ENCODE peak calls at places on chromosomes 12 and 14, in ten cellular contexts. H is lower leg skin, F is stomach, S is A549, M is adrenal gland, O is endothelial cell of umbilical vein, T is tibial nerve, B is uterus, G is IMR-90, V is Peyer's patch. Q is an unnamed sample.

GRCh38 chr12:79119796-79120195 is 255.2 kb downstream of the SYT1 start:
- DNase-seq in H (no peak), F (no peak), S (peak), M (no peak), O (no peak), T (no peak), B (no peak), G (no peak), V (no peak), Q (no peak)

GRCh38 chr14:60233251-60233650 is 15.8 kb upstream of the PPM1A start:
- DNase-seq in H (no peak), F (no peak), S (peak), M (no peak), O (no peak), T (no peak), B (no peak), G (peak), V (no peak), Q (no peak)

GRCh38 chr14:102498678-102499265 is 10.8 kb downstream of the ANKRD9 start:
- DNase-seq in H (no peak), F (no peak), S (no peak), M (no peak), O (no peak), T (no peak), B (no peak), G (no peak), V (no peak), Q (no peak)

GRCh38 chr14:35383569-35384385 is 20.8 kb downstream of the NFKBIA start:
- DNase-seq in H (no peak), F (no peak), S (no peak), M (no peak), O (no peak), T (no peak), B (no peak), G (no peak), V (no peak), Q (no peak)

GRCh38 chr14:91358654-91359210 is 58.9 kb downstream of the CCDC88C start:
- DNase-seq in H (no peak), F (no peak), S (no peak), M (no peak), O (no peak), T (no peak), B (no peak), G (no peak), V (no peak), Q (no peak)

GRCh38 chr12:12384601-12385321 is 27.9 kb downstream of the BORCS5 start:
- DNase-seq in H (no peak), F (no peak), S (no peak), M (no peak), O (no peak), T (no peak), B (no peak), G (no peak), V (peak), Q (no peak)

GRCh38 chr14:104515811-104516780 is 63.5 kb upstream of the C14orf180 start:
- DNase-seq in H (no peak), F (peak), S (no peak), M (no peak), O (no peak), T (no peak), B (no peak), G (no peak), V (no peak), Q (no peak)

GRCh38 chr14:72942934-72943333 is 16.7 kb downstream of the DCAF4 start:
- DNase-seq in H (no peak), F (no peak), S (no peak), M (no peak), O (no peak), T (no peak), B (no peak), G (no peak), V (no peak), Q (no peak)

GRCh38 chr14:75252254-75252837 is 26.3 kb upstream of the FOS start:
- DNase-seq in H (no peak), F (peak), S (no peak), M (no peak), O (peak), T (no peak), B (no peak), G (no peak), V (peak), Q (no peak)

GRCh38 chr12:102051431-102051965 is 10.3 kb downstream of the WASHC3 start:
- DNase-seq in H (no peak), F (no peak), S (no peak), M (no peak), O (no peak), T (no peak), B (no peak), G (no peak), V (no peak), Q (no peak)

GRCh38 chr14:29905549-29905948 is 22.1 kb downstream of the PRKD1 start:
- DNase-seq in H (no peak), F (no peak), S (no peak), M (no peak), O (no peak), T (no peak), B (no peak), G (no peak), V (no peak), Q (no peak)

GRCh38 chr14:70789361-70789760 is 20.0 kb downstream of the MAP3K9 start:
- DNase-seq in H (no peak), F (no peak), S (no peak), M (peak), O (no peak), T (no peak), B (no peak), G (peak), V (no peak), Q (no peak)

GRCh38 chr12:67797316-67797741 is 148.8 kb downstream of the DYRK2 start:
- DNase-seq in H (no peak), F (no peak), S (no peak), M (no peak), O (no peak), T (no peak), B (no peak), G (peak), V (no peak), Q (peak)

GRCh38 chr12:68609955-68610434 is 704 bp upstream of the RAP1B start:
- DNase-seq in H (no peak), F (no peak), S (peak), M (no peak), O (no peak), T (no peak), B (peak), G (peak), V (no peak), Q (peak)

GRCh38 chr12:46617167-46617566 is 208.6 kb downstream of the SLC38A4 start:
- DNase-seq in H (no peak), F (no peak), S (no peak), M (peak), O (no peak), T (no peak), B (peak), G (peak), V (no peak), Q (peak)

GRCh38 chr12:50637870-50638481 is 125.9 kb upstream of the ATF1 start:
- DNase-seq in H (no peak), F (no peak), S (peak), M (no peak), O (peak), T (no peak), B (no peak), G (peak), V (no peak), Q (no peak)

GRCh38 chr12:106331594-106331993 is 26.0 kb upstream of the POLR3B start:
- DNase-seq in H (no peak), F (no peak), S (no peak), M (no peak), O (no peak), T (no peak), B (no peak), G (no peak), V (no peak), Q (no peak)

GRCh38 chr12:41441180-41441579 is 253.1 kb downstream of the PDZRN4 start:
- DNase-seq in H (no peak), F (no peak), S (no peak), M (no peak), O (no peak), T (no peak), B (no peak), G (no peak), V (no peak), Q (no peak)

GRCh38 chr12:21502164-21502496 is 541 bp downstream of the GOLT1B start:
- DNase-seq in H (peak), F (peak), S (peak), M (peak), O (peak), T (no peak), B (no peak), G (peak), V (no peak), Q (peak)

GRCh38 chr14:30709201-30709600 is 87.1 kb downstream of the SCFD1 start:
- DNase-seq in H (no peak), F (no peak), S (no peak), M (no peak), O (no peak), T (no peak), B (no peak), G (no peak), V (no peak), Q (no peak)

GRCh38 chr14:32938719-32939253 is at the start of gene NPAS3:
- DNase-seq in H (no peak), F (no peak), S (no peak), M (peak), O (no peak), T (no peak), B (no peak), G (no peak), V (no peak), Q (no peak)

GRCh38 chr12:131828671-131829350 is 618 bp downstream of the MMP17 start:
- DNase-seq in H (no peak), F (no peak), S (peak), M (no peak), O (no peak), T (no peak), B (no peak), G (no peak), V (no peak), Q (no peak)

GRCh38 chr12:4852911-4853310 is 56.8 kb upstream of the KCNA1 start:
- DNase-seq in H (peak), F (no peak), S (no peak), M (no peak), O (no peak), T (no peak), B (no peak), G (no peak), V (no peak), Q (no peak)

GRCh38 chr14:75492832-75493579 is 29.3 kb upstream of the BATF start:
- DNase-seq in H (peak), F (no peak), S (no peak), M (no peak), O (no peak), T (no peak), B (no peak), G (no peak), V (no peak), Q (no peak)

GRCh38 chr12:49626169-49626835 is 2.9 kb downstream of the PRPF40B start:
- DNase-seq in H (no peak), F (no peak), S (no peak), M (no peak), O (no peak), T (no peak), B (no peak), G (peak), V (no peak), Q (no peak)

GRCh38 chr12:124827588-124828184 is 36.0 kb downstream of the SCARB1 start:
- DNase-seq in H (no peak), F (no peak), S (peak), M (no peak), O (no peak), T (no peak), B (no peak), G (no peak), V (peak), Q (no peak)

GRCh38 chr12:107844312-107844921 is 69.9 kb downstream of the ASCL4 start:
- DNase-seq in H (no peak), F (peak), S (no peak), M (no peak), O (no peak), T (no peak), B (no peak), G (no peak), V (no peak), Q (no peak)

GRCh38 chr14:31294736-31295398 is 87.3 kb upstream of the HECTD1 start:
- DNase-seq in H (no peak), F (no peak), S (no peak), M (no peak), O (peak), T (no peak), B (no peak), G (peak), V (no peak), Q (no peak)

GRCh38 chr12:3311027-3311402 is 180.0 kb upstream of the PRMT8 start:
- DNase-seq in H (no peak), F (peak), S (no peak), M (no peak), O (no peak), T (no peak), B (no peak), G (no peak), V (peak), Q (no peak)

GRCh38 chr14:89308232-89308959 is 108.6 kb downstream of the FOXN3 start:
- DNase-seq in H (no peak), F (no peak), S (no peak), M (no peak), O (no peak), T (no peak), B (no peak), G (peak), V (no peak), Q (no peak)

GRCh38 chr12:63870838-63871237 is 26.3 kb downstream of the SRGAP1 start:
- DNase-seq in H (no peak), F (no peak), S (no peak), M (no peak), O (no peak), T (no peak), B (no peak), G (no peak), V (no peak), Q (no peak)

GRCh38 chr14:59919582-59920377 is at the start of gene LRRC9:
- DNase-seq in H (peak), F (no peak), S (no peak), M (peak), O (no peak), T (no peak), B (no peak), G (no peak), V (peak), Q (no peak)

GRCh38 chr14:32331227-32331597 is 2.1 kb downstream of the AKAP6 start:
- DNase-seq in H (no peak), F (no peak), S (no peak), M (no peak), O (no peak), T (no peak), B (no peak), G (no peak), V (no peak), Q (no peak)

GRCh38 chr14:103085106-103086091 is 1.4 kb downstream of the LBHD2 start:
- DNase-seq in H (no peak), F (no peak), S (no peak), M (no peak), O (no peak), T (no peak), B (no peak), G (no peak), V (peak), Q (no peak)

GRCh38 chr12:127355061-127355820 is 911.7 kb upstream of the TMEM132C start:
- DNase-seq in H (no peak), F (no peak), S (peak), M (peak), O (no peak), T (no peak), B (no peak), G (no peak), V (no peak), Q (no peak)

GRCh38 chr14:102527255-102528232 is 18.0 kb upstream of the ANKRD9 start:
- DNase-seq in H (no peak), F (peak), S (peak), M (no peak), O (no peak), T (no peak), B (no peak), G (no peak), V (peak), Q (no peak)

GRCh38 chr12:46150735-46151134 is 118.1 kb downstream of the SLC38A1 start:
- DNase-seq in H (no peak), F (no peak), S (no peak), M (no peak), O (no peak), T (no peak), B (no peak), G (no peak), V (no peak), Q (no peak)

GRCh38 chr14:64503184-64503433 is 529 bp downstream of the ZBTB25 start:
- DNase-seq in H (peak), F (no peak), S (no peak), M (no peak), O (no peak), T (no peak), B (no peak), G (no peak), V (no peak), Q (peak)

GRCh38 chr14:64503434-64504309 is at the start of gene ZBTB25:
- DNase-seq in H (peak), F (peak), S (peak), M (peak), O (peak), T (peak), B (peak), G (peak), V (peak), Q (peak)

GRCh38 chr14:64502476-64503183 is 1.0 kb downstream of the ZBTB25 start:
- DNase-seq in H (peak), F (peak), S (peak), M (peak), O (peak), T (no peak), B (no peak), G (peak), V (no peak), Q (no peak)

GRCh38 chr14:64500088-64500487 is 3.5 kb downstream of the ZBTB25 start:
- DNase-seq in H (no peak), F (no peak), S (no peak), M (no peak), O (no peak), T (no peak), B (no peak), G (no peak), V (no peak), Q (no peak)

GRCh38 chr14:64501326-64502171 is 2.1 kb downstream of the ZBTB25 start:
- DNase-seq in H (peak), F (peak), S (peak), M (peak), O (peak), T (peak), B (peak), G (peak), V (peak), Q (peak)
- TF ChIP-seq CTCF in H (no peak), F (no peak), S (no peak), M (no peak), O (no peak), T (no peak), B (no peak), G (no peak), V (peak), Q (no peak)

GRCh38 chr14:105536051-105536450 is 9.7 kb downstream of the TMEM121 start:
- DNase-seq in H (no peak), F (no peak), S (no peak), M (no peak), O (no peak), T (no peak), B (no peak), G (no peak), V (no peak), Q (no peak)
- TF ChIP-seq POLR2A in H (no peak), F (no peak), S (no peak), M (no peak), O (no peak), T (no peak), B (no peak), G (no peak), V (no peak), Q (no peak)

GRCh38 chr14:61568572-61569011 is 126.7 kb upstream of the HIF1A start:
- DNase-seq in H (no peak), F (peak), S (no peak), M (no peak), O (no peak), T (no peak), B (no peak), G (no peak), V (peak), Q (no peak)
- TF ChIP-seq CTCF in H (no peak), F (no peak), S (no peak), M (no peak), O (no peak), T (no peak), B (no peak), G (no peak), V (peak), Q (no peak)

GRCh38 chr14:105929327-105930081 is 403.1 kb downstream of the TMEM121 start:
- DNase-seq in H (peak), F (no peak), S (no peak), M (no peak), O (no peak), T (no peak), B (no peak), G (no peak), V (no peak), Q (no peak)
- TF ChIP-seq POLR2A in H (no peak), F (no peak), S (no peak), M (no peak), O (no peak), T (no peak), B (no peak), G (no peak), V (no peak), Q (no peak)

GRCh38 chr12:1546931-1547640 is 47.3 kb downstream of the FBXL14 start:
- DNase-seq in H (no peak), F (no peak), S (no peak), M (no peak), O (no peak), T (no peak), B (no peak), G (no peak), V (no peak), Q (no peak)

GRCh38 chr12:1540690-1541089 is 53.7 kb downstream of the FBXL14 start:
- DNase-seq in H (no peak), F (no peak), S (no peak), M (no peak), O (no peak), T (no peak), B (no peak), G (peak), V (no peak), Q (no peak)

GRCh38 chr12:1542599-1542998 is 51.8 kb downstream of the FBXL14 start:
- DNase-seq in H (no peak), F (no peak), S (no peak), M (no peak), O (no peak), T (no peak), B (no peak), G (no peak), V (no peak), Q (no peak)

DNA sequence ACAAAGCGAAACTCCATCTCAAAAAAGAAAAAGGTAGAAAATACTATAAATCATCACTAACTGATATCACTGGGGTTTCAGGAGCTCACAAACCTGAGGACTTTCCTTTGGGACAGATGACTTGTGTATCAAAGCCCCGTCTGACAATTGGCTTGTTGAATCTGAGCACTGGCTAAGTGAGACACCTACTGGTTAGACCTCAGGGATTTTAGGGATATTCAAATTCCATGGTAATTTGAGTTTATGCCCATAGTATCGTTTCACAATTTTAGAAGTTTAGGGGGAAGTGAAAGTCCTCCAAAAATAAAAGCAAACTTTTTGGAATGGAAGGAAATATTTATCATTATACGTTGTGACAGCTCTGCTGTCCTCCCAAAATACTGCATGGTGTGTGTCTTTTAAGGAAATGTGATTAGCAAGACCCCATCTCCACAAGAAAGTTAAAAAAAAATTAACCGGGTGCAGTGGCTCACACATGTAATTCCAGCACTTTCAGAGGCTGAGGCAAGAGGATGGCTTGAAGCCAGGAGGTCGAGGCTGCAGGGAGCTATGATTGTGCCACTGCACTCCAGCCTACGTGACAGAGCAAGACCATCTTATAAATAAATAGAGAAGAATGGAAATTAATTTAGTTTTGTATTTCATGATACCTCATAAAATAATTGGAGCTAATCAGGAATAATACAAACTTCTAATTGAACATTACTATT is 49.2 kb downstream of the FBXL14 start:
- DNase-seq in H (no peak), F (no peak), S (peak), M (peak), O (peak), T (no peak), B (no peak), G (peak), V (no peak), Q (no peak)
- TF ChIP-seq CTCF in H (no peak), F (no peak), S (peak), M (peak), O (no peak), T (peak), B (no peak), G (peak), V (peak), Q (no peak)

GRCh38 chr14:21309956-21310355 is 30.1 kb downstream of the RPGRIP1 start:
- DNase-seq in H (no peak), F (no peak), S (no peak), M (no peak), O (no peak), T (no peak), B (no peak), G (no peak), V (no peak), Q (no peak)

GRCh38 chr14:21307641-21308040 is 27.8 kb downstream of the RPGRIP1 start:
- DNase-seq in H (no peak), F (no peak), S (no peak), M (no peak), O (no peak), T (no peak), B (no peak), G (no peak), V (no peak), Q (no peak)

GRCh38 chr14:21308132-21308478 is 28.2 kb downstream of the RPGRIP1 start:
- DNase-seq in H (no peak), F (no peak), S (peak), M (no peak), O (no peak), T (no peak), B (no peak), G (no peak), V (no peak), Q (no peak)

GRCh38 chr14:21309238-21309636 is 29.4 kb downstream of the RPGRIP1 start:
- DNase-seq in H (no peak), F (no peak), S (no peak), M (no peak), O (no peak), T (no peak), B (no peak), G (no peak), V (no peak), Q (no peak)

GRCh38 chr14:21308479-21309237 is 28.8 kb downstream of the RPGRIP1 start:
- DNase-seq in H (peak), F (peak), S (peak), M (peak), O (peak), T (peak), B (peak), G (peak), V (peak), Q (peak)
- TF ChIP-seq POLR2A in H (no peak), F (peak), S (peak), M (peak), O (no peak), T (peak), B (no peak), G (no peak), V (peak), Q (peak)